ENCODE peak calls at places on chromosome 13, in six cellular contexts. P, G, F, Z, Q and R are unnamed samples.

GRCh38 chr13:24605923-24606372 is 74.3 kb upstream of the ATP12A start:
- DNase-seq in P (no peak), G (no peak), F (peak; percentile 11), Z (no peak), Q (no peak), R (no peak)

GRCh38 chr13:30033681-30034447 is 183.4 kb upstream of the UBL3 start:
- DNase-seq in P (no peak), G (no peak), F (peak; percentile 97), Z (no peak), Q (no peak), R (no peak)

GRCh38 chr13:29861694-29862110 is 11.3 kb upstream of the UBL3 start:
- DNase-seq in P (no peak), G (no peak), F (peak; percentile 97), Z (no peak), Q (no peak), R (no peak)

GRCh38 chr13:95185851-95186250 is 115.4 kb downstream of the ABCC4 start:
- DNase-seq in P (no peak), G (no peak), F (no peak), Z (no peak), Q (peak; percentile 40), R (no peak)

GRCh38 chr13:96636310-96636709 is 358.0 kb downstream of the OXGR1 start:
- DNase-seq in P (no peak), G (no peak), F (no peak), Z (no peak), Q (peak; percentile 19), R (no peak)

GRCh38 chr13:86608739-86609138 is 809.5 kb upstream of the SLITRK6 start:
- DNase-seq in P (no peak), G (no peak), F (no peak), Z (no peak), Q (no peak), R (no peak)

GRCh38 chr13:42039946-42040729 is 8.3 kb upstream of the DGKH start:
- DNase-seq in P (peak; percentile 95), G (peak; percentile 92), F (peak; percentile 86), Z (peak; percentile 95), Q (peak; percentile 83), R (peak; percentile 93)

GRCh38 chr13:67048084-67048792 is 181.9 kb downstream of the PCDH9 start:
- DNase-seq in P (no peak), G (no peak), F (peak; percentile 93), Z (no peak), Q (no peak), R (no peak)

GRCh38 chr13:44810067-44810840 is 179.0 kb downstream of the NUFIP1 start:
- DNase-seq in P (peak; percentile 73), G (no peak), F (no peak), Z (peak; percentile 16), Q (peak; percentile 42), R (no peak)

GRCh38 chr13:49436890-49437289 is 7.0 kb downstream of the CAB39L start:
- DNase-seq in P (peak; percentile 71), G (peak; percentile 48), F (peak; percentile 73), Z (no peak), Q (peak; percentile 8), R (no peak)

GRCh38 chr13:78655007-78655406 is 3.9 kb downstream of the OBI1 start:
- DNase-seq in P (no peak), G (no peak), F (no peak), Z (no peak), Q (no peak), R (no peak)

GRCh38 chr13:79285159-79285558 is 120.9 kb downstream of the RBM26 start:
- DNase-seq in P (no peak), G (no peak), F (no peak), Z (no peak), Q (no peak), R (no peak)

GRCh38 chr13:34349091-34349722 is 531.3 kb downstream of the RFC3 start:
- DNase-seq in P (no peak), G (peak; percentile 59), F (peak; percentile 89), Z (peak; percentile 77), Q (no peak), R (no peak)

GRCh38 chr13:46605824-46606554 is 53.0 kb downstream of the LRCH1 start:
- DNase-seq in P (no peak), G (no peak), F (no peak), Z (no peak), Q (no peak), R (no peak)

GRCh38 chr13:94761407-94761806 is 49.1 kb upstream of the SOX21 start:
- DNase-seq in P (no peak), G (no peak), F (no peak), Z (no peak), Q (no peak), R (no peak)

GRCh38 chr13:67518785-67519184 is 288.6 kb upstream of the PCDH9 start:
- DNase-seq in P (no peak), G (no peak), F (no peak), Z (no peak), Q (no peak), R (no peak)

GRCh38 chr13:75469087-75469486 is 12.9 kb downstream of the TBC1D4 start:
- DNase-seq in P (no peak), G (no peak), F (no peak), Z (no peak), Q (no peak), R (no peak)

GRCh38 chr13:32432856-32433255 is 4.9 kb upstream of the N4BP2L1 start:
- DNase-seq in P (no peak), G (no peak), F (no peak), Z (no peak), Q (no peak), R (no peak)
- H3K4me1 ChIP-seq in P (no peaks in the 10 kb centered on the region), G (no peaks in the 10 kb centered on the region), F (peaks cover 3% of the 10 kb centered on the region), Z (peaks cover 13% of the 10 kb centered on the region), Q (peaks cover 3% of the 10 kb centered on the region), R (peaks cover 13% of the 10 kb centered on the region)

DNA sequence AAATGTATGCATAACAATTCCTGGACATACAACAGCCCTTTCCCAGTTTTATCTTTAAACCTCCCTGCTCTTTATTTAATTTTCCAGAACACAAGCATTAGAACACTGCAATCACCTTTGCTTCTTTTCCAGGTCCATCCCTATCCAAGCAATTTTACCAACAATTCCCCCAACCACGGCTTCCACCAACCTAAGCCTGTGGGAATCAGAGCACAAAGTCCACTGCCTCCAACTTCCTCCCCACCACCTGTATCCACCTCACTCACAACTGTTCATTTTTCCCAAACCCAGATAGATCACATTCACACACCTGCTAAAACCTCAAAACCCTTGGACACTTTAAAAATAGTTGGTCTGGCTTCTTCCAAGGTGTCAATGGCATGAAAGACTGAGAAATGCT is 39.5 kb downstream of the FOXO1 start:
- DNase-seq in P (no peak), G (no peak), F (no peak), Z (no peak), Q (no peak), R (no peak)
- H3K4me1 ChIP-seq in P (peaks cover 11% of the 10 kb centered on the region), G (peaks cover 6% of the 10 kb centered on the region), F (no peaks in the 10 kb centered on the region), Z (peaks cover 65% of the 10 kb centered on the region), Q (peaks cover 14% of the 10 kb centered on the region), R (peaks cover 56% of the 10 kb centered on the region)

GRCh38 chr13:48415516-48415915 is 2.6 kb upstream of the LPAR6 start:
- DNase-seq in P (no peak), G (no peak), F (no peak), Z (no peak), Q (no peak), R (no peak)
- H3K4me1 ChIP-seq in P (no peaks in the 10 kb centered on the region), G (no peaks in the 10 kb centered on the region), F (no peaks in the 10 kb centered on the region), Z (peaks cover 29% of the 10 kb centered on the region), Q (no peaks in the 10 kb centered on the region), R (peaks cover 10% of the 10 kb centered on the region)

DNA sequence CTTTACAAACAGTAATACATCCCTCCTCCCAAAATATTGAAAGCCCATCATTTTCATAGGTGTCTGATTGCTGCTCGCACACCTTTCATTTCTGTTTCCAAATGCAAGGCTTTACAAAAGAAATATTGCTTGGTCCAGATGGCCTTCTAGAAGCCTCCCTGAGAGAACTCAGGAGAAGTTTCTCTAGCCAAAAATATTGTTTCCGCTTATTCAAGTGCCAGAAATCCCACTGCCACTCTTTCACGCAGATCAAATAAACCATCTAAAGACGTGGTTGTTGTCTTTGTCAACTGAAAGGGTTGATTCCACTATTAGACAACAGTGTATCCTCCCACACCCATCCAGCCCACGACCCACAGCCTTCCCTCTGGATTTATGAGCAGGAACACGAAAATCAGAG is 96.2 kb downstream of the ZIC5 start:
- DNase-seq in P (no peak), G (no peak), F (no peak), Z (no peak), Q (no peak), R (no peak)
- H3K4me1 ChIP-seq in P (no peaks in the 10 kb centered on the region), G (no peaks in the 10 kb centered on the region), F (no peaks in the 10 kb centered on the region), Z (no peaks in the 10 kb centered on the region), Q (no peaks in the 10 kb centered on the region), R (no peaks in the 10 kb centered on the region)

GRCh38 chr13:98523455-98524102 is 53.3 kb downstream of the STK24 start:
- DNase-seq in P (peak; percentile 60), G (no peak), F (no peak), Z (no peak), Q (no peak), R (no peak)
- H3K4me1 ChIP-seq in P (no peaks in the 10 kb centered on the region), G (peaks cover 18% of the 10 kb centered on the region), F (peaks cover 18% of the 10 kb centered on the region), Z (peaks cover 77% of the 10 kb centered on the region), Q (peaks cover 40% of the 10 kb centered on the region), R (peaks cover 58% of the 10 kb centered on the region)

GRCh38 chr13:99045396-99045795 is 67.5 kb upstream of the DOCK9 start:
- DNase-seq in P (no peak), G (no peak), F (peak; percentile 58), Z (no peak), Q (no peak), R (no peak)
- H3K4me1 ChIP-seq in P (no peaks in the 10 kb centered on the region), G (peaks cover 2% of the 10 kb centered on the region), F (peaks cover 16% of the 10 kb centered on the region), Z (peaks cover 20% of the 10 kb centered on the region), Q (peaks cover 10% of the 10 kb centered on the region), R (peaks cover 47% of the 10 kb centered on the region)